ENCODE peak calls at places on chromosomes 7 and 10, in ten cellular contexts. M, S, Q, E, J, D, A, Y, T and G are unnamed samples.

GRCh38 chr7:140617081-140617480 is 23.5 kb downstream of the DENND2A start:
- DNase-seq in M (no peak), S (no peak), Q (no peak), E (no peak), J (no peak), D (no peak), A (no peak), Y (no peak), T (no peak), G (no peak)

GRCh38 chr7:142457146-142457703 is 199.4 kb upstream of the PRSS58 start:
- DNase-seq in M (no peak), S (no peak), Q (no peak), E (no peak), J (no peak), D (no peak), A (no peak), Y (no peak), T (no peak), G (no peak)

GRCh38 chr10:17232276-17232987 is 4.4 kb downstream of the VIM start:
- DNase-seq in M (no peak), S (no peak), Q (no peak), E (no peak), J (no peak), D (no peak), A (no peak), Y (no peak), T (no peak), G (no peak)

GRCh38 chr10:5632430-5632829 is 34.0 kb downstream of the ASB13 start:
- DNase-seq in M (peak; percentile 75), S (no peak), Q (peak; percentile 42), E (no peak), J (no peak), D (peak; percentile 85), A (no peak), Y (no peak), T (peak; percentile 76), G (no peak)

GRCh38 chr7:52486267-52486666 is 549.2 kb upstream of the POM121L12 start:
- DNase-seq in M (no peak), S (no peak), Q (no peak), E (no peak), J (no peak), D (no peak), A (no peak), Y (no peak), T (no peak), G (no peak)

GRCh38 chr7:81810448-81811155 is 40.8 kb upstream of the HGF start:
- DNase-seq in M (no peak), S (no peak), Q (no peak), E (no peak), J (no peak), D (no peak), A (no peak), Y (no peak), T (no peak), G (no peak)

GRCh38 chr7:88344956-88345832 is 38.5 kb upstream of the STEAP4 start:
- DNase-seq in M (peak; percentile 31), S (no peak), Q (peak; percentile 67), E (peak; percentile 28), J (no peak), D (peak; percentile 68), A (peak; percentile 80), Y (peak; percentile 79), T (peak; percentile 63), G (no peak)

GRCh38 chr10:90905925-90906324 is 15.0 kb downstream of the ANKRD1 start:
- DNase-seq in M (no peak), S (no peak), Q (no peak), E (no peak), J (no peak), D (no peak), A (no peak), Y (no peak), T (no peak), G (no peak)

GRCh38 chr10:122298206-122298597 is 27.1 kb downstream of the BTBD16 start:
- DNase-seq in M (no peak), S (no peak), Q (no peak), E (no peak), J (no peak), D (no peak), A (no peak), Y (no peak), T (no peak), G (no peak)

GRCh38 chr7:144670251-144670650 is 165.6 kb downstream of the TPK1 start:
- DNase-seq in M (no peak), S (no peak), Q (peak; percentile 6), E (no peak), J (no peak), D (no peak), A (no peak), Y (peak; percentile 21), T (no peak), G (no peak)

GRCh38 chr10:86346794-86347665 is 19.6 kb downstream of the GRID1 start:
- DNase-seq in M (no peak), S (no peak), Q (no peak), E (no peak), J (no peak), D (no peak), A (no peak), Y (no peak), T (no peak), G (no peak)

GRCh38 chr7:11203688-11204087 is 230.0 kb downstream of the PHF14 start:
- DNase-seq in M (peak; percentile 24), S (no peak), Q (no peak), E (no peak), J (no peak), D (no peak), A (no peak), Y (no peak), T (no peak), G (no peak)

GRCh38 chr10:89296227-89296648 is 5.6 kb upstream of the IFIT2 start:
- DNase-seq in M (no peak), S (no peak), Q (no peak), E (no peak), J (no peak), D (no peak), A (no peak), Y (no peak), T (peak; percentile 61), G (no peak)

DNA sequence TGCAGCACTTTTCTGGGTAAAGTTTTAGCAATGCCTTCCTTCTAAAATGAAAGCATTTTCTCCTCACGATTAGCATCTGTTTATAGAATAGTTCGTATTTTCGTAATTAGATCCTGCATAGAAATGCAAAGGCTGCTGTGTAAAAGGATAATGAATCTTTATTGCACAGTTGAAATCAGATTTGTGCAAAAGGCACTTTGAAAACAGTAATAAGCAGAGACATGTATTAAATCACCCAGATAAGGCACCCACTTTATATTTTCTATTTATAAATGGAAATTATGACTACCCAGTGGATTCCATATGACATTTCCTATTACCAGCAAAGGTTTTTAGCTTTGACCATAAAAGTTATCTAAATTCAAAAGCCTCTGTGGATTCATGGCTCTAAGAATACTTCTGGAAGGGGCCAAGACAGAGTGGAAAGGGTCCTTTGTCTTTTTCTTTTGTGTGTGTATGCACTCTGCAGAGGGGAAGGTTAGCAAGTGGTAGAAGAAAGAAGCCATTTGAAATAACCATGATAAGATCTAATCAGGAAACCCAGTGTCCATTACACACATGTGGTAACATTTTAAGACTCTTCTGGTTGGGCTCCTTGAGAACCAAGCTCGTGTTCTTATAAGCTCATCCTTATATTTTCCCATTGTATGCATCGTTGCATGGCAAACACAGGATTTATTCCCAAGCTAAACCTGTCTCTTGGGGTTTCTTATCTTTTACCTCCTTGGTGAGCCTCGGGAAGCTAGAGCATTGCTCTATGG is 612.1 kb downstream of the AUTS2 start:
- DNase-seq in M (no peak), S (no peak), Q (no peak), E (no peak), J (no peak), D (no peak), A (no peak), Y (no peak), T (no peak), G (no peak)
- H3K27ac ChIP-seq in M (no peak overlapping the region), S (no peak overlapping the region), Q (no peak overlapping the region), E (no peak overlapping the region), J (no peak overlapping the region), D (no peak overlapping the region), A (no peak overlapping the region), Y (no peak overlapping the region), T (no peak overlapping the region), G (no peak overlapping the region)

GRCh38 chr7:30181211-30181610 is 46.4 kb downstream of the MTURN start:
- DNase-seq in M (no peak), S (no peak), Q (no peak), E (no peak), J (no peak), D (no peak), A (no peak), Y (no peak), T (no peak), G (no peak)
- H3K27ac ChIP-seq in M (no peak overlapping the region), S (no peak overlapping the region), Q (no peak overlapping the region), E (no peak overlapping the region), J (no peak overlapping the region), D (no peak overlapping the region), A (peak overlapping the region; percentile 7), Y (no peak overlapping the region), T (no peak overlapping the region), G (no peak overlapping the region)

GRCh38 chr7:541661-542060 is 22.0 kb upstream of the PDGFA start:
- DNase-seq in M (no peak), S (no peak), Q (no peak), E (no peak), J (no peak), D (no peak), A (no peak), Y (no peak), T (no peak), G (no peak)

GRCh38 chr7:543790-544527 is 24.3 kb upstream of the PDGFA start:
- DNase-seq in M (no peak), S (no peak), Q (no peak), E (no peak), J (no peak), D (no peak), A (no peak), Y (no peak), T (no peak), G (no peak)

GRCh38 chr7:544528-545221 is 25.0 kb upstream of the PDGFA start:
- DNase-seq in M (no peak), S (no peak), Q (no peak), E (no peak), J (no peak), D (no peak), A (no peak), Y (no peak), T (no peak), G (no peak)

GRCh38 chr7:542131-542934 is 22.7 kb upstream of the PDGFA start:
- DNase-seq in M (no peak), S (no peak), Q (no peak), E (no peak), J (no peak), D (no peak), A (no peak), Y (no peak), T (no peak), G (no peak)

GRCh38 chr7:542935-543789 is 23.5 kb upstream of the PDGFA start:
- DNase-seq in M (no peak), S (no peak), Q (peak; percentile 47), E (peak; percentile 82), J (no peak), D (no peak), A (no peak), Y (no peak), T (no peak), G (no peak)
- H3K27ac ChIP-seq in M (no peak overlapping the region), S (no peak overlapping the region), Q (no peak overlapping the region), E (peak overlapping the region; percentile 91), J (no peak overlapping the region), D (no peak overlapping the region), A (no peak overlapping the region), Y (no peak overlapping the region), T (no peak overlapping the region), G (no peak overlapping the region)

GRCh38 chr7:119945822-119946221 is 327.2 kb upstream of the KCND2 start:
- DNase-seq in M (no peak), S (no peak), Q (no peak), E (no peak), J (no peak), D (no peak), A (no peak), Y (no peak), T (no peak), G (no peak)
- H3K27ac ChIP-seq in M (no peak overlapping the region), S (no peak overlapping the region), Q (no peak overlapping the region), E (no peak overlapping the region), J (no peak overlapping the region), D (no peak overlapping the region), A (no peak overlapping the region), Y (no peak overlapping the region), T (no peak overlapping the region), G (no peak overlapping the region)